ENCODE peak calls at places on chromosomes 11 and 22, in four cellular contexts. W, X, G and F are unnamed samples.

GRCh38 chr22:23604939-23605712 is 25.0 kb upstream of the IGLL1 start:
- DNase-seq in W (no peak), X (no peak), G (no peak), F (no peak)

GRCh38 chr11:34149274-34149673 is 43.8 kb downstream of the NAT10 start:
- DNase-seq in W (no peak), X (no peak), G (no peak), F (no peak)

GRCh38 chr11:4697583-4697982 is at the start of gene OR51E2:
- DNase-seq in W (no peak), X (no peak), G (no peak), F (no peak)

GRCh38 chr11:35951659-35952058 is 7.8 kb downstream of the LDLRAD3 start:
- DNase-seq in W (no peak), X (no peak), G (peak; percentile 52), F (no peak)

GRCh38 chr11:68396526-68396925 is 64.0 kb upstream of the PPP6R3 start:
- DNase-seq in W (no peak), X (no peak), G (no peak), F (no peak)

GRCh38 chr11:36101466-36101865 is 157.6 kb downstream of the LDLRAD3 start:
- DNase-seq in W (no peak), X (no peak), G (no peak), F (no peak)

GRCh38 chr11:100774859-100775258 is 87.8 kb downstream of the ARHGAP42 start:
- DNase-seq in W (no peak), X (no peak), G (no peak), F (no peak)

GRCh38 chr11:92830382-92831148 is 138.9 kb upstream of the MTNR1B start:
- DNase-seq in W (no peak), X (no peak), G (no peak), F (no peak)

GRCh38 chr11:8267831-8268529 is 4.3 kb upstream of the LMO1 start:
- DNase-seq in W (no peak), X (no peak), G (peak; percentile 9), F (peak; percentile 8)

GRCh38 chr22:32318361-32318760 is 39.3 kb upstream of the RFPL3 start:
- DNase-seq in W (no peak), X (no peak), G (no peak), F (no peak)

GRCh38 chr11:114172871-114173444 is 113.4 kb downstream of the ZBTB16 start:
- DNase-seq in W (no peak), X (no peak), G (no peak), F (no peak)

GRCh38 chr11:114172055-114172861 is 112.7 kb downstream of the ZBTB16 start:
- DNase-seq in W (no peak), X (no peak), G (no peak), F (no peak)

GRCh38 chr11:114170226-114170625 is 110.7 kb downstream of the ZBTB16 start:
- DNase-seq in W (no peak), X (peak; percentile 41), G (no peak), F (no peak)

GRCh38 chr11:114169321-114169749 is 109.8 kb downstream of the ZBTB16 start:
- DNase-seq in W (no peak), X (no peak), G (peak; percentile 76), F (no peak)

GRCh38 chr11:114171257-114172054 is 111.9 kb downstream of the ZBTB16 start:
- DNase-seq in W (no peak), X (no peak), G (peak; percentile 93), F (no peak)
- H3K4me1 ChIP-seq in W (peaks cover 87% of the 10 kb centered on the region), X (peaks cover 56% of the 10 kb centered on the region), G (peaks cover 75% of the 10 kb centered on the region), F (peaks cover 88% of the 10 kb centered on the region)

DNA sequence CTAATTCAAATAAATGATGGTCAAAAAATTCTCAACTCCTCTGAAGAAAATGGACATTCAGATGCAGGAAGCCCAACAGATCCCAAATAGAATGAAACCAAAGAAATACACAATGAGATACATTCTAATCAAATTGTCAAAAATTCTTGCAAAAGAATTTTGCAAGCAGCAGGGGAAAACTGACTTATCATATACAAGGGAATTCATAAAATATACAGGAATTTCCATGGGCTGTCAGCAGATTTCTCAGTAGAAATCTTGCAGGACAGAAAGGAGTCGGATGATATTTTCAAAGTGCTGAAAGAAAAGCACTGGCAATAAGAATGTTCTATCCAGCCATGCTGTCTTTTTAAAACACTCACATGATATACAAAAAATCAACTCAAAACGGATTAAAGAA is 194.6 kb upstream of the ZC3H12C start:
- DNase-seq in W (no peak), X (no peak), G (no peak), F (no peak)
- H3K4me1 ChIP-seq in W (no peaks in the 10 kb centered on the region), X (no peaks in the 10 kb centered on the region), G (no peaks in the 10 kb centered on the region), F (no peaks in the 10 kb centered on the region)

DNA sequence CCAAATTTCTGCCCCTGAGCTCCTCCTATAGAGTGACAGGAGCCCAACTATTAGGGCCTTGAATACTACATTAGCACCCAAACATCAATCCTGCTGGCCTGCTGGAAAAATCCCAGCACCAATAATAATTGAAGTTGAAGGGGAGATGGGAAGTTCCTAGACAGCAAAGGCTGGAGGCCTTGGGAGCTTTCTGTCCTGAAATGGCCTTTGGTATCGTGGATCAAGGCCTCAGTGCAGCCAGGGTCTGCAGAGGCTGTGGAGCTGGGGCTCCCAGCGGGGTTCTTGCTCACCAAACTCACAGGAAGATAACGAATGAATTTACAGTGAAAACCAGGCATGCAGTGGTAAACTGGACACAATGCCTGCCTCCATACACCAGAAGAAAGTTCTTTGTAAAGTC is 9.2 kb upstream of the MICALL1 start:
- DNase-seq in W (no peak), X (no peak), G (no peak), F (no peak)
- H3K4me1 ChIP-seq in W (peaks cover 23% of the 10 kb centered on the region), X (peaks cover 32% of the 10 kb centered on the region), G (peaks cover 8% of the 10 kb centered on the region), F (peaks cover 14% of the 10 kb centered on the region)

GRCh38 chr22:28920757-28921584 is 37.6 kb downstream of the ZNRF3 start:
- DNase-seq in W (no peak), X (no peak), G (no peak), F (no peak)
- H3K4me1 ChIP-seq in W (no peaks in the 10 kb centered on the region), X (peaks cover 37% of the 10 kb centered on the region), G (peaks cover 3% of the 10 kb centered on the region), F (no peaks in the 10 kb centered on the region)

GRCh38 chr11:2443881-2444300 is 423 bp downstream of the TRPM5 start:
- DNase-seq in W (no peak), X (no peak), G (no peak), F (no peak)

GRCh38 chr11:2443406-2443805 is 908 bp downstream of the TRPM5 start:
- DNase-seq in W (no peak), X (no peak), G (no peak), F (no peak)

GRCh38 chr11:2441171-2441570 is 3.1 kb downstream of the TRPM5 start:
- DNase-seq in W (no peak), X (no peak), G (no peak), F (no peak)

GRCh38 chr11:2440646-2441045 is 3.7 kb downstream of the TRPM5 start:
- DNase-seq in W (no peak), X (no peak), G (no peak), F (no peak)

DNA sequence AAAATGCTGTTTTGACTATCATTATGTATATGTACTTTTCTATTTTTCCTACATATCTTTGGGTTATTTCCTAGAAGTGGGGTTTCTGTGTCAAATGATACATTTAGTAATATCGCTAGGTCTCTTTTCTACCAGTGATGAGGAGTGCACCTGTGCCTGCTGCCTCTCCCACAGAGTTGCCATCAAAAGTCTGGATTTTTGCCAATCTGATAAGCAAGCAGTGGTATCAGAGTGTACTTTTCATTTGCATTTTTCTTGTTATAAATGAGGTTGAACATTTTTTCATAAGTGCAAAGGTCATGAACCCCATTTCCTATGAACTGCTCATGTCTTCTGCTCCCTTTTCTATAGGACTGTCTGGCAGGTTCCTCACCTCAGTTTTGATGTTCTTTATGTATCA is 1.8 kb downstream of the TRPM5 start:
- DNase-seq in W (no peak), X (no peak), G (no peak), F (no peak)
- H3K4me1 ChIP-seq in W (peaks cover 43% of the 10 kb centered on the region), X (peaks cover 2% of the 10 kb centered on the region), G (no peaks in the 10 kb centered on the region), F (peaks cover 42% of the 10 kb centered on the region)

GRCh38 chr11:95104121-95104830 is 14.6 kb downstream of the ENDOD1 start:
- DNase-seq in W (no peak), X (no peak), G (no peak), F (no peak)

GRCh38 chr11:95100191-95100648 is 10.6 kb downstream of the ENDOD1 start:
- DNase-seq in W (no peak), X (no peak), G (no peak), F (no peak)

GRCh38 chr11:95104916-95105315 is 15.3 kb downstream of the ENDOD1 start:
- DNase-seq in W (no peak), X (no peak), G (no peak), F (no peak)

GRCh38 chr11:95100856-95101507 is 11.3 kb downstream of the ENDOD1 start:
- DNase-seq in W (no peak), X (no peak), G (no peak), F (no peak)

DNA sequence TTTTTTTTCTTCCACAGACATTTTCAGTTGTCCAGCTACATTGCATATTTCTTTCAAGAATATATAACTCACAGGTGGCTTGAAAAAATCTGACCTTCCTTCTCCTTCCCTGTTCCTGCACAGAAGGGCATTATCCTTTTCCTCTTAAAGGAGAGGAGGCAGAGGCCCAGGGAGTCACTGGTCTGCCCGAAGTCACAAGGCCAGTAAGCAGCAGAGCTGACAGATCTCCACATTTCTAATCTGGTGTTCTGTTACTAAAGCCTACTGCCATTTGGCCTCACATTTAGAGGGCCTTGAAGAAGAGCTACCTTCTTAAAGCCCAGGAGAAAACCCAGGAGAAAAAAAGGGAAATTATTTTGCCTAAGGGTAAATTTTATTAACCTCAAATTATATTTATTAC is 12.3 kb downstream of the ENDOD1 start:
- DNase-seq in W (no peak), X (no peak), G (no peak), F (no peak)
- H3K4me1 ChIP-seq in W (no peaks in the 10 kb centered on the region), X (peaks cover 1% of the 10 kb centered on the region), G (no peaks in the 10 kb centered on the region), F (no peaks in the 10 kb centered on the region)

DNA sequence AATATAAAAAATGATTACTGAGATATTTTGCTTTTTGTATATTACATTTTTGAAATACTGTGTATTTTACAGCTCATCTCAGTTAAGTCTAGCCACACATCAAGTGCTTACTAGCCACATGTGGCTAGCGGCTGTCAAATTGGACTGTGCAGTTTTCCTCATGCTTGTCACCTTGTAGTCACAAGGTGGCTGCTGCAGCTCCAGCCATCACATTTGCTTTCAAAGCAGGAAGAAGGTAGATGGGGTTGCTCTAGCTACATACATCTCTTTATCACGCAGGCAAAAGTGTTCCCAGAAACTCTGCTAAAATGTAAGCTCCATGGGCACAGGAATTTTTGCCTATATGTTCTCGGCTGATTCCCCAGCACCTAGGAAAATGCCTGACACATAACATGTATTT is 61.5 kb downstream of the MICAL2 start:
- DNase-seq in W (no peak), X (no peak), G (no peak), F (no peak)
- H3K4me1 ChIP-seq in W (no peaks in the 10 kb centered on the region), X (peaks cover 1% of the 10 kb centered on the region), G (no peaks in the 10 kb centered on the region), F (no peaks in the 10 kb centered on the region)